ENCODE peak calls at places on chromosome 19, in six cellular contexts. T is WTC11, Z is A549, N is H1, F is K562, R is HepG2. D is an unnamed sample.
A peak's percentile ranks its signal among the peaks of the same experiment; 100 is the strongest.

GRCh38 chr19:14432817-14433453 is at the start of gene PKN1:
- DNase-seq in T (peak; percentile 72), R (no peak), F (peak; percentile 94), N (no peak), Z (peak; percentile 29), D (peak; percentile 21)

GRCh38 chr19:10535613-10536012 is 8.1 kb upstream of the ATG4D start:
- DNase-seq in T (no peak), Z (no peak), F (no peak), N (no peak), R (no peak), D (no peak)

GRCh38 chr19:4508698-4509097 is 9.6 kb downstream of the PLIN4 start:
- DNase-seq in F (no peak), Z (no peak), R (no peak), T (no peak), N (no peak), D (no peak)

GRCh38 chr19:17943284-17944221 is 10.7 kb downstream of the CCDC124 start:
- DNase-seq in T (peak; percentile 81), R (no peak), F (peak; percentile 88), Z (no peak), N (no peak), D (no peak)

GRCh38 chr19:30092721-30093569 is 150.9 kb downstream of the URI1 start:
- DNase-seq in F (no peak), R (no peak), N (no peak), Z (no peak), T (no peak), D (no peak)

GRCh38 chr19:3201072-3201700 is 15.5 kb downstream of the NCLN start:
- DNase-seq in F (peak; percentile 22), R (no peak), T (no peak), N (no peak), Z (no peak), D (no peak)

GRCh38 chr19:41869374-41869955 is 7.6 kb upstream of the CD79A start:
- DNase-seq in Z (no peak), T (no peak), N (no peak), R (no peak), F (no peak), D (no peak)

GRCh38 chr19:44789943-44790467 is 12.3 kb downstream of the CBLC start:
- DNase-seq in R (no peak), T (no peak), F (no peak), Z (no peak), N (no peak), D (no peak)

GRCh38 chr19:18514800-18515682 is 6.8 kb downstream of the ELL start:
- DNase-seq in Z (peak; percentile 64), F (no peak), R (peak; percentile 99), T (no peak), N (no peak), D (peak; percentile 90)

GRCh38 chr19:46487802-46488445 is 7.7 kb downstream of the PNMA8B start:
- DNase-seq in R (peak; percentile 46), F (peak; percentile 76), Z (peak; percentile 71), T (peak; percentile 91), N (peak; percentile 39), D (peak; percentile 58)

GRCh38 chr19:3687774-3688706 is 12.2 kb downstream of the PIP5K1C start:
- DNase-seq in N (no peak), F (no peak), Z (no peak), T (peak; percentile 65), R (peak; percentile 41), D (no peak)

GRCh38 chr19:45553464-45553863 is 31.1 kb downstream of the OPA3 start:
- DNase-seq in F (peak; percentile 8), T (peak; percentile 79), N (peak; percentile 70), Z (no peak), R (no peak), D (no peak)

GRCh38 chr19:18749362-18750231 is 41.5 kb downstream of the COMP start:
- DNase-seq in N (no peak), Z (no peak), R (no peak), F (peak; percentile 52), T (no peak), D (no peak)

GRCh38 chr19:23557381-23557780 is 129.6 kb downstream of the ZNF675 start:
- DNase-seq in F (no peak), N (no peak), Z (no peak), T (no peak), R (no peak), D (no peak)

GRCh38 chr19:36489920-36490415 is 607 bp upstream of the ZNF566 start:
- DNase-seq in T (peak; percentile 86), N (peak; percentile 93), R (peak; percentile 94), Z (peak; percentile 98), F (peak; percentile 84), D (no peak)

GRCh38 chr19:48283908-48284307 is 14.0 kb downstream of the ZNF114 start:
- DNase-seq in N (no peak), F (no peak), Z (no peak), T (no peak), R (no peak), D (no peak)

GRCh38 chr19:16185925-16186234 is 670 bp downstream of the FAM32A start:
- DNase-seq in T (no peak), R (peak; percentile 39), N (no peak), F (no peak), Z (no peak), D (no peak)
- TF ChIP-seq JUN in T (no peak), R (no peak), N (no peak), F (no peak), Z (no peak), D (no peak)

GRCh38 chr19:7658219-7658686 is 10.6 kb upstream of the RETN start:
- DNase-seq in R (no peak), N (no peak), F (no peak), Z (no peak), T (no peak), D (no peak)
- TF ChIP-seq JUN in R (no peak), N (no peak), F (no peak), Z (no peak), T (no peak), D (no peak)

GRCh38 chr19:55158848-55159793 is 1.6 kb upstream of the TNNI3 start:
- DNase-seq in F (peak; percentile 78), N (no peak), R (no peak), Z (peak; percentile 47), T (peak; percentile 53), D (no peak)

GRCh38 chr19:55157064-55157908 is at the start of gene TNNI3:
- DNase-seq in N (no peak), F (peak; percentile 28), T (no peak), Z (no peak), R (no peak), D (no peak)

GRCh38 chr19:55158423-55158822 is 891 bp upstream of the TNNI3 start:
- DNase-seq in N (no peak), Z (no peak), F (peak; percentile 8), R (no peak), T (no peak), D (no peak)

GRCh38 chr19:55153652-55154264 is 3.8 kb downstream of the TNNI3 start:
- DNase-seq in T (no peak), Z (peak; percentile 2), N (no peak), R (no peak), F (no peak), D (no peak)

DNA sequence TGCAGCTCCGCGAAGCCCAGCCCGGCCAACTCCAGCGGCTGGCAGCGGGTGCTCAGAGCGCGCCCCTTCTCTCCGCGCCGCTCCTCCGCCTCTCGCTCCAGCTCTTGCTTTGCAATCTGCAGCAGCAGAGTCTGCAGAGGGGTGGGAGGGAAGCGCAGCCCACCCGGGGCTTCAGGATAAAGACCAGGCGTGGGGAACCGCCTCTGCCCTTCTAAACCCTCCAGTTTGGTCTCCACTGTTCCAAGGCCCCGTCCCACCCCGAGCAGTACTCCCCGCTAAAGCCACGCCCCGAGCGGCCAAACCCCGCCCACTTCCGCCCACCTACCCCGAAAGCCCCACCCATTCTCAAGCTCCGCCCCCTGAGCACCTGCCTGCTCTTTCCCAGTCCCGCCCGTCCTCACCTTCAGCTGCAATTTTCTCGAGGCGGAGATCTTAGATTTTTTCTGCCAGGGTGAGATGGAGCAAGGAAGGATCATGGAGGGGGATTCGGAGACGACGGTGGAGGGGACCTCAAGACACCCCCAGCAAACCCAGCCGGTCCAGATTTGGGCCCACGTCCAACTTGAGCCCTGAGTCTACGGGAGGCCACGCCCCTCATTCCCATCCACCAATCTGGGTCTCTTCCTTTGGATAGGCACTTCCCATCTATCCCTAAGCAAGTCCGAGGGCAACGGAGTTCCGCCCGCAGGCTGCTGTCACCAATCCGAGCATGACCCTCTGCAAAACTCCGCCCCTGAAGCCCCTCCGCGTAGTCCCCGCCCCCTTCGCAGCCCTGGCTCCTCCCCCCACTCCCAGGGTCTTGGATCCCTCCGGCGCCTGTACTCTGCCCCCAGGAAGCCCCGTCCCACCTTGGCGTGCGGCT is 1.1 kb downstream of the TNNI3 start:
- DNase-seq in F (peak; percentile 93), T (peak; percentile 97), R (peak; percentile 64), Z (peak; percentile 89), N (no peak), D (no peak)
- TF ChIP-seq JUN in F (no peak), T (no peak), R (no peak), Z (no peak), N (no peak), D (no peak)

DNA sequence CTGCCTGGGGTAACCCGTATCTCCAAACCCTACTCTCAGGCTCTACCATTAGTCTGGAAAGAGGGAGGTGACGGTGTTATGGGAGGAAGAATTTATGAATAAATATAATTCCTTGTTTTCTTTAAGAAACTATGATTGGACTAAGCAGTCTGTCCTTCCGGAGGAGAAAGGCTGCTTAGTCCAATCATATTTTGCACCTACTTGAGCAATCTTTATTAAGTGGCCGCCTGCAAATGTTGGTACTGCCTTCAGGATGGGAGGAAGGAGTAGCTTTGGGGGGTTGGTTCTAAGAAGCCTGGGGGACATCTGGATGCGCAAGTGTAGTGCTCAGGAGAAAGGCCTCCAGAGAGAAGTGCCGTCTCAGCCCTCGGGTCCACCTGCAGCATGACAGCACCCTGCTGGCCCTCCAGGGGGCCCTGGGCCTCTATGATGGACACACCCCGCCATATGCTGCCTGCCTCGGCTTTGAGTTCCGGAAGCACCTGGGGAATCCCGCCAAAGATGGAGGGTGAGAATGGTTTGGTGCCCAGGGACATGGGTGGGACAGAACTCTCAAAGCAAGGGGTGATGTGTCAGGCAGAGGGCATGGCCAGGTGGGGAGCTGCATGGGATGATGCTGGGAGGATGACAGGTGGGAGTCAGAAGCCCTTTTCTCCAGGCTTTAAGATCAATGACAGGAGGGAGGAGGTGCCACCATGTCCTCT is 4.0 kb downstream of the ACP4 start:
- DNase-seq in F (peak; percentile 77), Z (peak; percentile 66), N (no peak), T (no peak), R (no peak), D (no peak)
- TF ChIP-seq JUN in F (no peak), Z (peak; percentile 4), N (no peak), T (peak; percentile 25), R (no peak), D (no peak)

D was measured in endothelial cell of umbilical vein.